ENCODE peak calls at places on chromosomes 7 and 10, in eight cellular contexts. E is testis, Z is body of pancreas, M is sigmoid colon, A is HepG2, H is heart left ventricle, V is uterus, P is right lobe of liver. F is an unnamed sample.

GRCh38 chr7:121745856-121746255 is 127.1 kb upstream of the PTPRZ1 start:
- DNase-seq in M (no peak), P (no peak), E (no peak), A (no peak), H (no peak), V (no peak), Z (no peak), F (no peak)

GRCh38 chr10:121084675-121085070 is 233.5 kb downstream of the WDR11 start:
- DNase-seq in M (no peak), P (no peak), Z (no peak), V (no peak), H (no peak), A (no peak), E (no peak), F (no peak)

GRCh38 chr10:84845628-84846261 is 517.4 kb downstream of the CCSER2 start:
- DNase-seq in H (no peak), A (peak), Z (peak), E (peak), P (no peak), M (no peak), V (no peak), F (no peak)

GRCh38 chr7:2169923-2170575 is 62.7 kb downstream of the MAD1L1 start:
- DNase-seq in P (no peak), H (no peak), Z (no peak), A (no peak), M (no peak), E (no peak), V (no peak), F (no peak)

GRCh38 chr7:105268511-105269392 is 120.0 kb downstream of the SRPK2 start:
- DNase-seq in A (peak), H (no peak), Z (no peak), V (no peak), E (peak), M (no peak), P (no peak), F (no peak)

GRCh38 chr7:100893318-100893895 is 2.3 kb downstream of the ACHE start:
- DNase-seq in Z (no peak), E (no peak), H (no peak), P (no peak), A (no peak), V (no peak), M (peak), F (no peak)

GRCh38 chr7:93029056-93029455 is 88.7 kb downstream of the SAMD9 start:
- DNase-seq in Z (no peak), E (no peak), M (no peak), A (no peak), V (no peak), P (no peak), H (peak), F (no peak)

GRCh38 chr7:130845581-130846085 is 111.6 kb upstream of the KLF14 start:
- DNase-seq in M (no peak), Z (no peak), P (no peak), H (no peak), E (no peak), V (no peak), A (no peak), F (no peak)

GRCh38 chr10:114593240-114593792 is 64.8 kb downstream of the ABLIM1 start:
- DNase-seq in M (no peak), E (no peak), Z (no peak), A (peak), P (no peak), V (no peak), H (no peak), F (no peak)

GRCh38 chr10:62335326-62335725 is 38.8 kb upstream of the ZNF365 start:
- DNase-seq in M (no peak), V (no peak), E (no peak), Z (no peak), H (no peak), A (no peak), P (no peak), F (no peak)

GRCh38 chr10:20489961-20490360 is 407.1 kb downstream of the NEBL start:
- DNase-seq in E (no peak), P (no peak), Z (no peak), M (no peak), A (no peak), V (no peak), H (no peak), F (no peak)

GRCh38 chr7:131652934-131653333 is 96.5 kb upstream of the PODXL start:
- DNase-seq in A (no peak), P (no peak), Z (no peak), H (no peak), M (no peak), V (no peak), E (no peak), F (no peak)

GRCh38 chr7:134811798-134812197 is 32.4 kb downstream of the CALD1 start:
- DNase-seq in Z (no peak), H (no peak), E (no peak), A (no peak), P (no peak), M (no peak), V (no peak), F (no peak)

GRCh38 chr7:155590215-155591023 is 44.1 kb upstream of the CNPY1 start:
- DNase-seq in H (peak), E (no peak), V (no peak), M (no peak), A (peak), Z (no peak), P (peak), F (no peak)

GRCh38 chr7:28013441-28013840 is 167.2 kb downstream of the JAZF1 start:
- DNase-seq in A (no peak), E (no peak), Z (no peak), H (no peak), V (no peak), M (no peak), P (no peak), F (no peak)
- TF ChIP-seq CTCF in A (no peak), E (no peak), Z (no peak), H (no peak), V (no peak), M (no peak), P (no peak), F (no peak)

DNA sequence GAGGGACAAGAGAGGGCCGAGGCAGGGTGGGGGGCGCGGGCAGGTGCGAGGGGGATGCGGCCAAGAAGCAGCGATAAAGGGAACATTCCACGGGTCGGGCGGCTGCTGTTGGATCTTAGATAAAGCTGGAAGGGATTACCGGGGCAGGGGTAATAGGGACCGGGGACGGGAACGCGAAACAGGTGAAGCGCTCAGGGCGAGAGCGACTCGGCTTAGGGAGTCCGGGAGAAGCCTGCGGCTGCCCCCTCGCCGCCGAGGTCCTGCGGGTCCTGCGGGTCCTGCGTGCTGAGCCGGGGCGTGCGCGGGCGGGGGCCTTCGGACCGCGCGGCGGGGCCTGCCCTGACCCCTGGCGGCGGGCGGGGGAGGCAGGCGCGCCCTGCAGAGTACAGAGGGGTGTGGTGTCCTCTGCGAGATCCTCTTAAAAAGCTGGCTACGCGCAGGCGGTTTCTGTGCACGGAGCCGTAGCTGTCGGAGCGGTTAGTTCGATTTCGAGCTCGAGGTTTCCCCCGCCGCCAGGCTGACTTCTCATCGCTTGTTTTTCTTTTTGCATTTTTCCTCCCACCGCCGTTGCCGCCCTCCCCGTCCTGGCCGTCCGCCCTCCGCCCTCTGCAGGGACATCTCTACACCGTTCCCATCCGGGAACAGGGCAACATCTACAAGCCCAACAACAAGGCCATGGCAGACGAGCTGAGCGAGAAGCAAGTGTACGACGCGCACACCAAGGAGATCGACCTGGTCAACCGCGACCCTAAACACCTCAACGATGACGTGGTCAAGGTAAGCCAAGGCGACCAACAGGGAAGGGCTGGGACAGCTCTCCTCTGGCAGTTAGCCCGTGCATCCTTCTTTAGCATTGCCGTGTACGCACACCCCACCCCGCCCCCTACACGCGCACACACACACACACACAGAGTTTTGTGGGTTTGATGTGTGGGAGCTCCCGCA is 1.3 kb downstream of the CAV1 start:
- DNase-seq in Z (peak), M (peak), H (peak), A (no peak), V (peak), P (peak), E (peak), F (peak)
- TF ChIP-seq POLR2A in Z (no peak), M (peak), H (peak), A (no peak), V (peak), P (no peak), E (no peak), F (no peak)

GRCh38 chr7:49580000-49580399 is 193.4 kb upstream of the VWC2 start:
- DNase-seq in A (no peak), E (peak), M (no peak), V (no peak), H (no peak), Z (no peak), P (no peak), F (no peak)
- TF ChIP-seq CTCF in A (no peak), E (no peak), M (no peak), V (no peak), H (no peak), Z (no peak), P (no peak), F (no peak)

GRCh38 chr10:44975487-44976331 is 2.9 kb downstream of the DEPP1 start:
- DNase-seq in P (no peak), A (peak), M (peak), V (peak), H (no peak), E (peak), Z (peak), F (no peak)
- TF ChIP-seq POLR2A in P (no peak), A (peak), M (no peak), V (no peak), H (peak), E (no peak), Z (peak), F (no peak)

DNA sequence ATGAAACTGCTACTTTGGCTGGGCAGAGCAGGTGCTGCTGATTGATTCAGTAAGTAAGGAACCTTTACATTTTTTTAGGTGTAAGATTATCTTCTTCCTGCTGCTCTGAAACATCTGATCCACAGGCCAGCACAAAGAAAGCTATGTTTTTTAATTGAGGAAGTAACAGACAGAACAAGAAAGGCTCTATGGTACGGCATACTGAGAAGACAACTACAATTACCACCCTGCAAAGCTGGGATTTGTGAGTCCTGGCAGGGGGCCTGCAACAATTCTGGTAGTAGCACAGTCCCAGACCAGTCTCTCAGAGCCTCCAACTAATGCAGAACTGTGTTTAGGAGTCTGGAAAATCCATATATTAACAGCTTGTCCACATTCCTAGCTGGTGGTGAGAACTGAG is 103.0 kb upstream of the LRRTM3 start:
- DNase-seq in M (no peak), A (no peak), Z (no peak), E (no peak), H (no peak), P (no peak), V (no peak), F (no peak)
- TF ChIP-seq CTCF in M (no peak), A (no peak), Z (no peak), E (no peak), H (no peak), P (no peak), V (no peak), F (no peak)

DNA sequence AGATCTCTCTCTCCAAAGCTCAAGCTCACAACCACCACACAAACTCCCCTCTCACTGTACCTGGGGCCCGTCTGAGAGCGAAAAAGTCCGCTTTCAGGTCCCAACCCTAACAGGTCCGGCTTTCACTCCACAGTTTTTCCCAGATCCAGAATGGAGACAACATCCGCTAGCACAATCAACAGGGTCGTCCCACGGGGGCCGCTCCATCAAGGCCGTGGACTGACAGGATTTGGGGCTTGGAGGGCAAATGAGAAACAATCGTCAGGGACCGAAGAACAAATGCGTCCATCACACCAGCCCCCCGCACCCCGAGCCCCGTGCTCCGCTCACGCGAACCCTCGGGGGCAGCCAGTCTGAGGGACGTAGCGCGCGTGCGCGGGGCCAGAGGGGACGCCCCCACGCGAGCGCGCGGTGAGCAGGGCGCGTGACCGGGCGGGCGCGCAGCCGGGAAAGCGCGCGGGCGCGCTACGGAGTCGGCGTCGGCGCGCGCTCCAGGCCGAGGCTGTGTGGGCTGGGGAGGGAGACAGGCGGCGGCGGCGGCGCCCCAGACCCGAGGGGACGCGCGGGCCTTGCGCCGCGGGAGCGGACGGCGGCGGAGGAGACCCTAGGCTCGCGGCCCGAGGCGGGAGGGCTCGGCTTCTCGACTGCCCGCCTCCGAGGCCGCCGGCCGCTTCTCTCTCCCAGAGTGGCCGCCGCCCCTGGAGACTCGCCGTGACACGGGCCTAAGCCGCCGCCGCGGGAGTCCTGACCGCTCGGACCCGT is at the start of gene SLK:
- DNase-seq in M (peak), A (peak), P (peak), V (peak), E (peak), H (peak), Z (peak), F (peak)
- TF ChIP-seq POLR2A in M (peak), A (peak), P (peak), V (peak), E (peak), H (peak), Z (peak), F (peak)

DNA sequence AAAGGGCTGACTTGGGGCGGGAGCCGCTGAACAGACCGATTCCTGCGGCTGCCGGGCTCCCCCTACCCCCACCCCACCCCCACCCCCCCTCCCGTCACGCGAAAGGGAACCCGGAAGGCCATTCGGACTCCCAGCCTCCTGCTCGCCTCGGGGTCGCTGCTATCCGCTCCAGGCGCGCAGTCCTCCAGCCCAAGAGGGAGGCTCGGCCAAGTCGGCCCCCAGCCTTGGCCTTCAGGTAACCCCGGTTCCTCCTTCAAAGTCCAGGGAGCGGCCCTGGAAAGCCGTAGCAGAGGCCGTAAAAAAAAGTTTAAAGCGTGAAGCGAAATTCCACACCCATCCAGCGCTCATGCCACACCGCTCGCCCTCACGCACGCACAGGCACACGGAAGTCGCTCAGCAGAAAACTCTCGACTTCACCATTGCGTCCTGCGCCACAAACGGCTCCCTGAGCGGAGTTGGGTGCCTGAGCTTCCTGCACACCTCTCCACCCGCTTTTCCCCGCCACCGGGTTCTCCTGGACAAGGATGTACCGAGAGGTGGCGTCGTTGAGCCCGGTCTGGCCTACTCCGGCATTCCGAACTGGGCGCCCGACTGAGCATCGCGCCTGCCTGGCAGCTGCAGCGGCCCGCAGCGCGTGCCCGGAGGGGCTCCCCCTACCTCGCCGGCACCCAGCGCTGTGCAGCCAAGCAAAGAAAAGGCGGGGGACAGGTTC is 1.4 kb downstream of the SORCS3 start:
- DNase-seq in E (peak), P (no peak), M (no peak), A (peak), V (no peak), H (no peak), Z (peak), F (no peak)
- TF ChIP-seq CTCF in E (no peak), P (no peak), M (peak), A (peak), V (no peak), H (peak), Z (peak), F (no peak)

DNA sequence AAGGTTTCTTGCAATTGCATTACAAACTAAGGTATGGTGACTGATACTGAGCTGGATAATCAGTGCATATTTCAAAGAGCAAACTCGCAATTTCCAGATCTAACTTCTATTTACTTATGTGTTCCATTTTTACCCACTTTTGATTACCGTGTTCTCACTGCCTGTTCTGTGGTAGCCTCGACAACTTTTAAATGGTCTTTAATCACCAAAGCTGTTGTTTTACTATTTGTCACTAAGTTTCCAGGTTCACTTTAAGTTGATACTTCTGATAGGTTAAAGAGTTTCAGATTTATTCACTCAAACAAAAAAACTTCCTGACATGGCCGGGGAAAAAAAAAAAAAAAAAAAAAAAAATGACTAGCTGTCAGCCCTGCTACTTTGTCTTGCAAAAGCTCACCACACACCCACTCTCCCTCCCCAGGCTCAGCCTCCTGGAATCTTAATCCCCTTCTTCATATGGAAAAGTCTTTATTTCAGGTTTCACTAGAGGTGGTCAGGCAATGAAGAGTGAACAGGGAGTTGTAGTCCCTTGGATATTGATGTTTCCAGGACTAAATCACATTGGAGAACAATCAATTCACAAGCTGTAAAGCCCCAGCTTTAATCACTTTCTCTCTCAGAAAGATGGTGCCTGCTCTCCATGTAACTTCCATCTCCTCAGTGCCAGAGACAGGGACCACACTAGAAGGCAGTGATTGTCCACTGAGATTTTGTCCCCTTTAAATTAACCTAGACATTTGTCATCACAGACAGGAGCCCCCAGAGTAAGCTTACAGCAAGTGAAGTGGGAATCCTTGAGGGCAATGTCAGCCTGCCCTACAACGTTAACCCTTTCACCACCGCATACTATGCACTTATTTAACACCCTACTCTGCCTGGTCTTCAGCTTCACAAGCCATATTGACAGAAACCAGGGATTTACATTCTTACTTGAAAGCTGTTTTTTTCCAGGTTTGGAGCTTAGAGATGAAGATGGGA is 749.1 kb upstream of the SORCS1 start:
- DNase-seq in M (no peak), H (no peak), V (no peak), E (no peak), A (no peak), P (no peak), Z (no peak), F (no peak)
- TF ChIP-seq POLR2A in M (no peak), H (no peak), V (no peak), E (no peak), A (no peak), P (no peak), Z (no peak), F (no peak)

GRCh38 chr7:10237306-10237705 is 736.4 kb upstream of the PHF14 start:
- DNase-seq in Z (no peak), A (peak), E (no peak), P (peak), V (no peak), H (no peak), M (no peak), F (no peak)

GRCh38 chr7:10239643-10240345 is 733.9 kb upstream of the PHF14 start:
- DNase-seq in M (no peak), A (no peak), V (no peak), Z (no peak), E (no peak), P (no peak), H (no peak), F (no peak)
- TF ChIP-seq CTCF in M (no peak), A (no peak), V (no peak), Z (no peak), E (no peak), P (no peak), H (no peak), F (no peak)

F was measured in Peyer's patch.